ENCODE peak calls at places on chromosomes 4 and X, in nine cellular contexts. I is ovary; K is SK-N-SH; R is AG04450; Y is CD4-positive, alpha-beta T cell; X is mammary epithelial cell; L is lower lobe of right lung; C is psoas muscle; A is dorsolateral prefrontal cortex. V is an unnamed sample. For H3K27me3, the result is how much of the 10 kb centered on the place peaks cover.

GRCh38 chrX:74521961-74522833 is 92.2 kb downstream of the RLIM start:
- DNase-seq in C (no peak), I (no peak), L (no peak), X (no peak), A (no peak), K (peak), Y (no peak), R (no peak), V (no peak)

GRCh38 chr4:6226506-6226905 is 26.2 kb upstream of the JAKMIP1 start:
- DNase-seq in A (no peak), K (no peak), I (no peak), L (no peak), C (no peak), Y (no peak), X (no peak), R (no peak), V (no peak)

GRCh38 chr4:77820836-77821561 is 1.8 kb upstream of the CNOT6L start:
- DNase-seq in C (no peak), X (peak), Y (no peak), I (no peak), A (no peak), R (no peak), L (no peak), K (peak), V (no peak)

GRCh38 chr4:128225148-128225547 is 62.5 kb downstream of the PGRMC2 start:
- DNase-seq in K (no peak), C (no peak), Y (no peak), X (no peak), A (no peak), I (no peak), R (peak), L (no peak), V (no peak)

GRCh38 chr4:68466185-68466584 is 18.9 kb downstream of the TMPRSS11E start:
- DNase-seq in C (no peak), Y (no peak), I (no peak), A (no peak), R (peak), X (peak), L (no peak), K (no peak), V (no peak)

GRCh38 chr4:40307627-40308497 is 27.3 kb upstream of the CHRNA9 start:
- DNase-seq in C (no peak), K (no peak), R (no peak), X (no peak), L (no peak), A (no peak), I (no peak), Y (peak), V (no peak)

GRCh38 chrX:150146271-150146888 is 208.1 kb upstream of the EOLA2 start:
- DNase-seq in L (no peak), I (no peak), R (no peak), A (no peak), K (no peak), C (no peak), Y (no peak), X (no peak), V (no peak)

GRCh38 chrX:109475174-109475891 is 6.6 kb downstream of the GUCY2F start:
- DNase-seq in C (no peak), I (peak), L (no peak), K (peak), X (peak), R (peak), Y (no peak), A (peak), V (peak)

GRCh38 chr4:143336828-143337599 is at the start of gene GAB1:
- DNase-seq in C (peak), Y (no peak), A (no peak), R (no peak), L (peak), K (peak), X (peak), I (peak), V (peak)

GRCh38 chr4:94472056-94472826 is 20.5 kb downstream of the PDLIM5 start:
- DNase-seq in K (no peak), X (peak), A (no peak), Y (no peak), L (no peak), C (no peak), R (no peak), I (no peak), V (no peak)

GRCh38 chr4:136505020-136505419 is 1027.3 kb downstream of the PCDH18 start:
- DNase-seq in L (no peak), C (no peak), A (no peak), K (no peak), X (peak), R (no peak), I (no peak), Y (no peak), V (no peak)

GRCh38 chr4:165588534-165589310 is 209.9 kb downstream of the CPE start:
- DNase-seq in X (no peak), R (no peak), A (no peak), L (no peak), C (no peak), Y (no peak), K (no peak), I (no peak), V (no peak)

GRCh38 chrX:119899125-119899524 is 3.4 kb downstream of the AKAP14 start:
- DNase-seq in Y (no peak), L (no peak), K (no peak), X (no peak), R (no peak), C (no peak), A (no peak), I (no peak), V (no peak)

GRCh38 chr4:112060212-112060611 is 85.0 kb upstream of the FAM241A start:
- DNase-seq in K (peak), Y (no peak), C (no peak), I (no peak), R (no peak), L (no peak), A (no peak), X (no peak), V (no peak)

GRCh38 chr4:184310171-184310567 is 92.5 kb upstream of the ENPP6 start:
- DNase-seq in Y (peak), L (peak), C (no peak), K (no peak), A (no peak), R (no peak), X (no peak), I (no peak), V (peak)

GRCh38 chrX:6738518-6739470 is 203.9 kb upstream of the VCX3A start:
- DNase-seq in A (no peak), Y (no peak), R (no peak), L (no peak), K (no peak), C (no peak), I (no peak), X (no peak), V (no peak)

GRCh38 chrX:107429090-107429489 is 20.4 kb upstream of the FRMPD3 start:
- DNase-seq in K (no peak), R (no peak), A (no peak), I (no peak), L (no peak), Y (no peak), X (no peak), C (no peak), V (peak)

GRCh38 chr4:122914292-122914904 is 8.0 kb downstream of the NUDT6 start:
- DNase-seq in I (no peak), K (peak), C (no peak), A (no peak), Y (peak), L (no peak), R (peak), X (peak), V (no peak)

GRCh38 chr4:90445380-90445779 is 318.2 kb downstream of the CCSER1 start:
- DNase-seq in I (no peak), Y (no peak), X (no peak), C (no peak), K (no peak), A (no peak), L (no peak), R (no peak), V (no peak)

GRCh38 chrX:46627700-46628405 is 54.3 kb downstream of the CHST7 start:
- DNase-seq in C (no peak), R (no peak), A (no peak), L (no peak), Y (no peak), K (no peak), X (no peak), I (peak), V (no peak)

GRCh38 chrX:40299502-40300118 is 201.9 kb upstream of the BCOR start:
- DNase-seq in I (no peak), C (no peak), A (no peak), R (no peak), Y (no peak), K (no peak), X (no peak), L (no peak), V (no peak)

GRCh38 chr4:17173300-17173699 is 274.9 kb upstream of the LDB2 start:
- DNase-seq in X (no peak), I (no peak), C (no peak), A (no peak), K (no peak), L (no peak), R (no peak), Y (no peak), V (no peak)

GRCh38 chr4:148834804-148835598 is 392.8 kb upstream of the NR3C2 start:
- DNase-seq in R (no peak), C (no peak), X (peak), L (peak), A (no peak), K (no peak), Y (no peak), I (no peak), V (peak)

GRCh38 chrX:30653415-30654131 is at the start of gene GK:
- DNase-seq in K (peak), C (peak), A (no peak), I (peak), L (peak), X (peak), Y (peak), R (no peak), V (peak)

GRCh38 chrX:118182050-118182449 is 65.4 kb upstream of the KLHL13 start:
- DNase-seq in K (no peak), A (no peak), I (no peak), R (no peak), Y (no peak), L (no peak), X (no peak), C (no peak), V (no peak)

GRCh38 chr4:36775544-36775943 is 469.0 kb upstream of the NWD2 start:
- DNase-seq in Y (no peak), C (no peak), R (no peak), A (no peak), X (no peak), I (no peak), L (no peak), K (no peak), V (no peak)
- H3K27me3 ChIP-seq in Y (under half), C (under half), R (under half), A (under half), X (under half), I (under half), L (under half), K (under half), V (under half)

GRCh38 chr4:7607156-7607910 is 172.6 kb upstream of the PSAPL1 start:
- DNase-seq in K (no peak), X (no peak), A (no peak), I (no peak), L (no peak), C (no peak), R (no peak), Y (no peak), V (peak)
- H3K27me3 ChIP-seq in K (under half), X (under half), A (under half), I (under half), L (under half), C (under half), R (under half), Y (under half), V (under half)

GRCh38 chr4:107276052-107276451 is 239.9 kb upstream of the DKK2 start:
- DNase-seq in A (no peak), X (no peak), I (no peak), R (no peak), L (no peak), Y (no peak), C (no peak), K (no peak), V (no peak)
- H3K27me3 ChIP-seq in A (under half), X (under half), I (under half), R (under half), L (under half), Y (under half), C (under half), K (under half), V (under half)

GRCh38 chr4:13983189-13983790 is 355.8 kb upstream of the BOD1L1 start:
- DNase-seq in Y (no peak), I (no peak), A (no peak), X (no peak), K (no peak), L (no peak), C (no peak), R (no peak), V (peak)
- H3K27me3 ChIP-seq in Y (under half), I (under half), A (under half), X (under half), K (under half), L (under half), C (under half), R (under half), V (under half)

GRCh38 chr4:144645102-144645469 is 870 bp upstream of the HHIP start:
- DNase-seq in I (peak), L (peak), X (no peak), R (no peak), A (peak), K (peak), Y (no peak), C (peak), V (peak)
- H3K27me3 ChIP-seq in I (under half), L (under half), X (under half), R (under half), A (under half), K (under half), Y (half or more), C (under half), V (under half)

GRCh38 chrX:79288723-79289122 is 78.4 kb downstream of the ITM2A start:
- DNase-seq in R (no peak), L (no peak), X (no peak), A (no peak), C (no peak), K (no peak), I (no peak), Y (no peak), V (no peak)

GRCh38 chrX:79287724-79288123 is 79.4 kb downstream of the ITM2A start:
- DNase-seq in R (no peak), C (no peak), K (no peak), L (no peak), I (no peak), A (no peak), X (no peak), Y (no peak), V (no peak)

DNA sequence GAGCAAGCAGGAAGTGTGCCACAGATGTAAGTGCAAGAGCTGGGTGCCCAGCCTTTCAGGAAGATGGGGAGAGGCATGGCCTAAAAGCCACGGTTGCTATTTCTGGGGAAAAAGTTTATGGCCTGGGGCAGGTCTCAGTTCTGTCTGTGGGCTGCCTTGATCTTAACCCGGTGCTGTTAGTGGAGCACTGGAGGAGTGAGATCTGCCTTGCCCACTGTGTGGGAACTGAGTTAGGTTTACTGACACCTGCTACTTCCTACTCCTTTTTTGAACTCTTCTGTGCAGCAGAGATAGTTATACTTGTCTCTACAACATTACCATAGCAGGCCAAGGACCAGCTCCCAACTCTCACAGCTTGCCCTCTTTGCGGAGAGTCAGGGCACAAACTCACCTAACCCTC is 76.5 kb downstream of the ITM2A start:
- DNase-seq in Y (no peak), K (no peak), I (no peak), L (no peak), R (no peak), A (no peak), X (no peak), C (no peak), V (no peak)
- H3K27me3 ChIP-seq in Y (under half), K (under half), I (under half), L (under half), R (under half), A (under half), X (under half), C (under half), V (under half)

GRCh38 chr4:2574058-2574457 is 37.6 kb downstream of the FAM193A start:
- DNase-seq in L (no peak), A (no peak), R (no peak), C (no peak), X (no peak), Y (no peak), I (no peak), K (no peak), V (no peak)

GRCh38 chr4:2576290-2576689 is 39.8 kb downstream of the FAM193A start:
- DNase-seq in X (no peak), I (no peak), K (no peak), L (no peak), Y (no peak), C (no peak), R (no peak), A (no peak), V (no peak)

GRCh38 chr4:2572076-2572475 is 35.6 kb downstream of the FAM193A start:
- DNase-seq in L (peak), C (no peak), R (no peak), A (no peak), I (no peak), X (no peak), K (no peak), Y (no peak), V (no peak)

GRCh38 chr4:2578106-2578505 is 41.7 kb downstream of the FAM193A start:
- DNase-seq in L (no peak), I (no peak), K (no peak), R (no peak), Y (no peak), A (no peak), X (no peak), C (no peak), V (no peak)

DNA sequence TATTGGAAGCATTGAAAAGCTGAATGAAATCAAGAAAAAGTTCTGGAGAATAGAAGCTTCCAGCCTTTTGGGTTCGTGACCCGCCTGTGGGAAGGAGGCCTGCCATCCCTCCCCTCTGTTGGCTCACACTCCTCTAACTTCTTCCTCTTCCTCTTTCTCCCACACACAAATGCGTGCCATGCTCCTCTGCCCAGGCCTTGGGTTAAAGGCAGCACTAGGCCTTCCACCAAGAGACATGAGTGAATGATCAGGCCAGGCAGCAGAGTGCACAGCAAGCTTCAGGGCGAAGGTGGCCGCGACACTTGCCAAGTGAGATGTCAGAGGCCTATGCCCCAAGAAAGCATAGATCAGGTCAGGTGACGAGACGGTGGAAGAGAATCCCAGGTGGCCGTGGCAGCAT is 38.4 kb downstream of the FAM193A start:
- DNase-seq in Y (no peak), A (no peak), R (no peak), X (no peak), L (peak), I (no peak), K (no peak), C (no peak), V (no peak)
- H3K27me3 ChIP-seq in Y (under half), A (under half), R (under half), X (under half), L (under half), I (under half), K (under half), C (under half), V (under half)

GRCh38 chr4:86358176-86358701 is 1.6 kb downstream of the MAPK10 start:
- DNase-seq in K (no peak), L (no peak), X (no peak), Y (no peak), A (peak), R (no peak), C (no peak), I (no peak), V (no peak)
- H3K27me3 ChIP-seq in K (under half), L (under half), X (under half), Y (under half), A (under half), R (under half), C (under half), I (under half), V (under half)

GRCh38 chr4:98663226-98664006 is 5.0 kb upstream of the TSPAN5 start:
- DNase-seq in X (no peak), A (no peak), C (peak), R (no peak), I (no peak), K (no peak), Y (peak), L (no peak), V (no peak)

GRCh38 chr4:98662619-98663225 is 4.3 kb upstream of the TSPAN5 start:
- DNase-seq in Y (peak), K (no peak), I (no peak), L (no peak), C (no peak), A (no peak), X (no peak), R (no peak), V (no peak)

GRCh38 chr4:98662055-98662453 is 3.6 kb upstream of the TSPAN5 start:
- DNase-seq in I (no peak), A (no peak), Y (no peak), L (no peak), R (no peak), C (no peak), X (no peak), K (no peak), V (no peak)

GRCh38 chr4:98659741-98660507 is 1.5 kb upstream of the TSPAN5 start:
- DNase-seq in C (no peak), A (no peak), X (peak), K (no peak), I (no peak), R (no peak), Y (no peak), L (no peak), V (no peak)

GRCh38 chr4:98661356-98662054 is 3.1 kb upstream of the TSPAN5 start:
- DNase-seq in A (no peak), X (peak), K (no peak), R (no peak), L (no peak), C (no peak), I (no peak), Y (no peak), V (no peak)
- H3K27me3 ChIP-seq in A (under half), X (under half), K (under half), R (under half), L (under half), C (under half), I (under half), Y (under half), V (under half)